ENCODE peak calls at places on chromosomes 7 and 10, in eight cellular contexts. X, B, H, G, P, O, N and Q are unnamed samples.

GRCh38 chr7:81244213-81244612 is 325.4 kb upstream of the SEMA3C start:
- DNase-seq in X (no peak), B (no peak), H (no peak), G (no peak), P (no peak), O (peak), N (peak), Q (no peak)

GRCh38 chr10:37754538-37755323 is 102.7 kb downstream of the ZNF248 start:
- DNase-seq in X (peak), B (peak), H (peak), G (no peak), P (no peak), O (peak), N (peak), Q (no peak)

GRCh38 chr7:1106063-1106782 is 18.3 kb downstream of the GPER1 start:
- DNase-seq in X (no peak), B (no peak), H (no peak), G (no peak), P (no peak), O (no peak), N (no peak), Q (no peak)

GRCh38 chr10:21260060-21260792 is 265.3 kb downstream of the SKIDA1 start:
- DNase-seq in X (no peak), B (peak), H (no peak), G (no peak), P (no peak), O (no peak), N (no peak), Q (no peak)

GRCh38 chr7:133009426-133009825 is 72.5 kb downstream of the CHCHD3 start:
- DNase-seq in X (no peak), B (no peak), H (no peak), G (no peak), P (no peak), O (no peak), N (peak), Q (no peak)

GRCh38 chr7:93092757-93093370 is 24.9 kb downstream of the SAMD9 start:
- DNase-seq in X (no peak), B (no peak), H (peak), G (no peak), P (no peak), O (peak), N (peak), Q (no peak)

GRCh38 chr10:48996-49395 is at the start of gene TUBB8:
- DNase-seq in X (no peak), B (no peak), H (no peak), G (no peak), P (no peak), O (no peak), N (no peak), Q (no peak)

GRCh38 chr7:1555813-1556540 is at the start of gene TMEM184A:
- DNase-seq in X (peak), B (peak), H (no peak), G (no peak), P (peak), O (no peak), N (peak), Q (peak)

GRCh38 chr10:63105811-63106755 is 27.0 kb upstream of the NRBF2 start:
- DNase-seq in X (peak), B (no peak), H (peak), G (peak), P (no peak), O (peak), N (no peak), Q (no peak)

GRCh38 chr10:46033602-46034011 is 3.2 kb upstream of the NCOA4 start:
- DNase-seq in X (no peak), B (peak), H (peak), G (no peak), P (peak), O (peak), N (peak), Q (no peak)

GRCh38 chr7:131859162-131859821 is 302.9 kb upstream of the PODXL start:
- DNase-seq in X (peak), B (peak), H (peak), G (peak), P (peak), O (peak), N (peak), Q (peak)

GRCh38 chr7:131196808-131197207 is 130.9 kb upstream of the MKLN1 start:
- DNase-seq in X (no peak), B (no peak), H (no peak), G (no peak), P (peak), O (peak), N (peak), Q (no peak)

GRCh38 chr10:79111427-79111826 is 42.7 kb downstream of the ZMIZ1 start:
- DNase-seq in X (no peak), B (peak), H (peak), G (no peak), P (no peak), O (peak), N (no peak), Q (no peak)

GRCh38 chr7:29807179-29807841 is 1.0 kb downstream of the WIPF3 start:
- DNase-seq in X (peak), B (peak), H (no peak), G (no peak), P (peak), O (no peak), N (peak), Q (no peak)

GRCh38 chr10:6175329-6176055 is 27.2 kb upstream of the PFKFB3 start:
- DNase-seq in X (no peak), B (no peak), H (no peak), G (no peak), P (no peak), O (no peak), N (no peak), Q (no peak)

GRCh38 chr10:6170638-6171037 is 32.1 kb upstream of the PFKFB3 start:
- DNase-seq in X (peak), B (peak), H (no peak), G (no peak), P (no peak), O (no peak), N (peak), Q (no peak)

GRCh38 chr10:6171891-6172354 is 30.8 kb upstream of the PFKFB3 start:
- DNase-seq in X (peak), B (peak), H (peak), G (no peak), P (no peak), O (peak), N (no peak), Q (no peak)

GRCh38 chr10:6174201-6174874 is 28.4 kb upstream of the PFKFB3 start:
- DNase-seq in X (no peak), B (no peak), H (no peak), G (no peak), P (no peak), O (no peak), N (no peak), Q (no peak)

DNA sequence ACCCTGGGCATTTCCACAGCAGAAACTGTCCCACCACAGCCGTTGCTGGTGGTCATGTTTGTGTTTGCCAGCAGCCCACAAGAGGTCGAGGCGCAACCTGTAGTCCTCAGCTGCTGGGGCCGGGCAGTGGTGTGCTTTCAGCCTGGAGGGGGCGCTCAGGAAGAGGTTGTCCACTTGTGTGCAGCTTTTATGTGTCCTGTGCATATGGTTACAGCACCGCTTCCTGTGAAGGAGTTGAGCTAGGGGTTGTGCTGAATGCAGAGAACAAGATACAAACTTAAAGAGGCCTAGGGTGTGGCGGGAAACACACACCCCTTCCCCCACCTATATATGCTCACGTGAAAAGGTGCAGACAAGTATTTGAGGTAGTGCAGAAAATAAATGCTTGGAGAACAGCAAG is 29.5 kb upstream of the PFKFB3 start:
- DNase-seq in X (no peak), B (no peak), H (no peak), G (no peak), P (peak), O (no peak), N (peak), Q (no peak)
- TF ChIP-seq CTCF in X (no peak), B (no peak), H (peak), G (peak), P (peak), O (peak), N (no peak), Q (no peak)

DNA sequence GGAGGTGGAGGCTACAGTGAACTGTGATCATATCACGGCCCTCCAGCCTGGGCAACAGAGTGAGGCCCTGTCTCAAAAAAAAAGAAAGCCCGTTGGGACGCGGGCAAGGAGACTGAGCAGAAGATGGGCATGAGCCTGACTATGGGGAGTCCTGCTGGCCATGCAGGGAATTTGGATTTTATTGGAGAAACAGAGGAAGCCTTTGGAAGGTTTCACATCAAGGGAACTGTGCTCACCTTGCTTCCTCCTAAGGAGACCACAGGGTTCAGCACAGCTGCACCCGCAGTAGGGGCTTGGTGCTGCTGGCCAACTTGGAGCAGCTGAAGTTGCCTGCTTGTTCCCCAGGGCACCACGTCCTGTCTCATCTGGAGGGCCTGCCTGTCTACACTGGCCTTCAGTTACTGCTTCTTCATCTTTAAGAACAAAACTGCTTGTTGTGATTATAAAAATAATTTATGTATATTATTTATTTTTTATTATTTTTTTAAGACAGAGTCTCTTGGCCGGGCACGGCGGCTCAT is 1.5 kb downstream of the IQCE start:
- DNase-seq in X (no peak), B (no peak), H (peak), G (no peak), P (no peak), O (no peak), N (no peak), Q (no peak)
- TF ChIP-seq CTCF in X (no peak), B (no peak), H (peak), G (no peak), P (no peak), O (peak), N (peak), Q (no peak)

GRCh38 chr10:75356484-75356883 is 45.1 kb downstream of the ZNF503 start:
- DNase-seq in X (no peak), B (no peak), H (no peak), G (no peak), P (no peak), O (no peak), N (no peak), Q (no peak)
- TF ChIP-seq CTCF in X (no peak), B (no peak), H (no peak), G (peak), P (no peak), O (peak), N (no peak), Q (no peak)

GRCh38 chr10:102645388-102645740 is 1.1 kb downstream of the TRIM8 start:
- DNase-seq in X (peak), B (peak), H (peak), G (no peak), P (peak), O (peak), N (peak), Q (peak)

GRCh38 chr10:102643346-102644065 is 773 bp upstream of the TRIM8 start:
- DNase-seq in X (peak), B (peak), H (peak), G (no peak), P (peak), O (peak), N (peak), Q (no peak)

GRCh38 chr10:102644066-102644645 is at the start of gene TRIM8:
- DNase-seq in X (peak), B (peak), H (no peak), G (no peak), P (peak), O (no peak), N (peak), Q (no peak)

GRCh38 chr10:102645741-102646609 is 1.7 kb downstream of the TRIM8 start:
- DNase-seq in X (peak), B (peak), H (peak), G (no peak), P (peak), O (peak), N (peak), Q (peak)

DNA sequence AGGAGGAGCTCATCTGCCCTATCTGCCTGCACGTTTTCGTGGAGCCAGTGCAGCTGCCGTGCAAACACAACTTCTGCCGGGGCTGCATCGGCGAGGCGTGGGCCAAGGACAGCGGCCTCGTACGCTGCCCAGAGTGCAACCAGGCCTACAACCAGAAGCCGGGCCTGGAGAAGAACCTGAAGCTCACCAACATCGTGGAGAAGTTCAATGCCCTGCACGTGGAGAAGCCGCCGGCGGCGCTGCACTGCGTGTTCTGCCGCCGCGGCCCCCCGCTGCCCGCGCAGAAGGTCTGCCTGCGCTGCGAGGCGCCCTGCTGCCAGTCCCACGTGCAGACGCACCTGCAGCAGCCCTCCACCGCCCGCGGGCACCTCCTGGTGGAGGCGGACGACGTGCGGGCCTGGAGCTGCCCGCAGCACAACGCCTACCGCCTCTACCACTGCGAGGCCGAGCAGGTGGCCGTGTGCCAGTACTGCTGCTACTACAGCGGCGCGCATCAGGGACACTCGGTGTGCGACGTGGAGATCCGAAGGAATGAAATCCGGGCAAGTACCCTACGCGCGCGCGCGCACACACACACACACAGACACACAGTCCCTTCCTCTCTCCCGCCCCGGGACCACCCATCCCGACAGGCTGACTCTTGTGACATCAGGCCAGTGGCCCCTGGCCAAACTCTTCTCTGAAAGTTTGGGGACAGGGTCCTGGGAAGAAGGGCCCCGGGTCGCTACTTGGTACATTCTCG is 538 bp downstream of the TRIM8 start:
- DNase-seq in X (peak), B (peak), H (peak), G (peak), P (peak), O (peak), N (peak), Q (peak)
- TF ChIP-seq CTCF in X (peak), B (peak), H (peak), G (no peak), P (peak), O (peak), N (peak), Q (no peak)

GRCh38 chr10:43436291-43437140 is at the start of gene ZNF487:
- DNase-seq in X (peak), B (peak), H (peak), G (peak), P (peak), O (peak), N (peak), Q (peak)
- TF ChIP-seq CTCF in X (no peak), B (peak), H (peak), G (peak), P (peak), O (peak), N (no peak), Q (no peak)

GRCh38 chr10:2982146-2982545 is 85.2 kb upstream of the PFKP start:
- DNase-seq in X (no peak), B (no peak), H (no peak), G (no peak), P (no peak), O (no peak), N (no peak), Q (no peak)
- TF ChIP-seq CTCF in X (no peak), B (no peak), H (no peak), G (no peak), P (no peak), O (no peak), N (no peak), Q (no peak)

DNA sequence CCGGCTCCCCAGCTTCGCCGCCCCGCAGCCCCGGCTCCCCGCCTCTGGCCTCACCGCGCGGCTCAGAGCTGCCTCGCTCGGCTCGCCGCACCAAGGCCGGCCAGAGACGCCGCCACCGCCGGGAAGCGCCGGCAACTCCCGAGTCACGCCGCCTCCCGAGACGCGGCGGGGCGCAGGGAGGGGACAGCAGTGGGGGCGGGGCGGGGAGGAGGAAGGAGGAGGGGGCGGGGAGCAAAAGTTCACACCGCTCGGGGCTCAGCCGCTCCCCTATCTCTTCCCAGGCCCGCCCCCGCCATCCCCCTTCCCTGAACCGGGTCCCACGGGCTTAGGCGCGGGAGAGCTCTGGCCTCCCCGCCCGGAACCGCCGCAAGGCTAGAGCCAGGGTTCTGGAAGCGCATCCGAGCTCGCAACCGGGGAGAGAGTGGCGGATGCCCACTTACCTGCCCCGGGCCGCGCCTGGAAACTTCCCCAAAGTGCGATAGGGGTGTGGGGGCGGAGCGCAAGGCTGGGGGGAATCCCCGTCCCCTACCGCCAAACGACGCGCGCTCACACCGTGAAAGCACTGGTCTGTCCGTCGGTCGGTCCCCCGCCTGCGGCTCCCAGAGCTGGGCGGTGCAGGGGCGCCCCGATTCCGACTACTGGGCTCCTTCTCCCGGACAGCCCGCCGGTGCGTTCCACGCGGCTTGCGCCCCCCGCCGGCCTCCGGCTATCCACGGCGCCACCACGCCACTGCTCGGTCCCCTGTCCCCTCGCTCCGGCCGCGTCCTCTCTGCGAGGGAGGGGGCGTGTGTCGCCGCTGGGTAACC is 925 bp downstream of the CHST15 start:
- DNase-seq in X (peak), B (peak), H (peak), G (no peak), P (peak), O (peak), N (peak), Q (peak)
- TF ChIP-seq CTCF in X (no peak), B (no peak), H (peak), G (no peak), P (peak), O (peak), N (no peak), Q (peak)